ENCODE peak calls at places on chromosomes 13 and 19, in six cellular contexts. E is prostate gland, I is suprapubic skin, J is transverse colon, Q is right lobe of liver, B is HCT116. G is an unnamed sample.

GRCh38 chr13:57630661-57631606 is 610 bp upstream of the PCDH17 start:
- DNase-seq in E (no peak), I (no peak), J (no peak), Q (no peak), B (no peak), G (no peak)

GRCh38 chr13:112771877-112772538 is 82.2 kb downstream of the ATP11A start:
- DNase-seq in E (no peak), I (no peak), J (no peak), Q (no peak), B (no peak), G (no peak)

GRCh38 chr19:38093587-38093986 is 130.4 kb downstream of the DPF1 start:
- DNase-seq in E (no peak), I (no peak), J (no peak), Q (no peak), B (no peak), G (no peak)

GRCh38 chr13:49374585-49375290 is 69.1 kb downstream of the CAB39L start:
- DNase-seq in E (no peak), I (no peak), J (no peak), Q (no peak), B (no peak), G (peak)

GRCh38 chr13:72230131-72230530 is 363.1 kb upstream of the DACH1 start:
- DNase-seq in E (no peak), I (no peak), J (no peak), Q (no peak), B (no peak), G (no peak)

GRCh38 chr19:45645631-45646344 is 6.6 kb upstream of the EML2 start:
- DNase-seq in E (peak), I (peak), J (peak), Q (peak), B (peak), G (peak)

GRCh38 chr19:40611096-40611495 is 9.9 kb downstream of the LTBP4 start:
- DNase-seq in E (peak), I (no peak), J (peak), Q (no peak), B (no peak), G (no peak)

GRCh38 chr13:84430015-84430414 is 547.7 kb upstream of the SLITRK1 start:
- DNase-seq in E (no peak), I (no peak), J (no peak), Q (no peak), B (no peak), G (no peak)

GRCh38 chr13:20231839-20232555 is at the start of gene GJB6:
- DNase-seq in E (no peak), I (peak), J (peak), Q (no peak), B (no peak), G (no peak)

GRCh38 chr19:10692673-10693264 is 8.5 kb upstream of the QTRT1 start:
- DNase-seq in E (no peak), I (no peak), J (no peak), Q (no peak), B (no peak), G (no peak)

GRCh38 chr13:102968572-102969228 is 97.5 kb downstream of the SLC10A2 start:
- DNase-seq in E (no peak), I (no peak), J (peak), Q (no peak), B (no peak), G (no peak)

GRCh38 chr19:3565177-3565576 is 7.6 kb upstream of the HMG20B start:
- DNase-seq in E (no peak), I (no peak), J (no peak), Q (no peak), B (peak), G (peak)

GRCh38 chr19:45464861-45465427 is 2.9 kb upstream of the FOSB start:
- DNase-seq in E (no peak), I (no peak), J (no peak), Q (no peak), B (no peak), G (no peak)

GRCh38 chr19:47444388-47444821 is 25.1 kb upstream of the MEIS3 start:
- DNase-seq in E (no peak), I (no peak), J (no peak), Q (no peak), B (no peak), G (no peak)

GRCh38 chr13:102580552-102581169 is 16.1 kb upstream of the TPP2 start:
- DNase-seq in E (peak), I (no peak), J (no peak), Q (no peak), B (peak), G (no peak)

GRCh38 chr13:74647211-74647610 is 513.0 kb upstream of the KLF12 start:
- DNase-seq in E (no peak), I (no peak), J (no peak), Q (no peak), B (no peak), G (no peak)

GRCh38 chr13:49569993-49570689 is 15.2 kb downstream of the RCBTB1 start:
- DNase-seq in E (no peak), I (no peak), J (no peak), Q (no peak), B (no peak), G (no peak)

GRCh38 chr19:33580645-33581037 is 41.1 kb upstream of the CHST8 start:
- DNase-seq in E (peak), I (no peak), J (no peak), Q (no peak), B (no peak), G (no peak)

GRCh38 chr13:22252281-22252830 is 581.5 kb downstream of the FGF9 start:
- DNase-seq in E (no peak), I (no peak), J (no peak), Q (no peak), B (no peak), G (no peak)
- TF ChIP-seq POLR2A in E (no peak), I (no peak), J (no peak), Q (no peak), B (no peak), G (no peak)

DNA sequence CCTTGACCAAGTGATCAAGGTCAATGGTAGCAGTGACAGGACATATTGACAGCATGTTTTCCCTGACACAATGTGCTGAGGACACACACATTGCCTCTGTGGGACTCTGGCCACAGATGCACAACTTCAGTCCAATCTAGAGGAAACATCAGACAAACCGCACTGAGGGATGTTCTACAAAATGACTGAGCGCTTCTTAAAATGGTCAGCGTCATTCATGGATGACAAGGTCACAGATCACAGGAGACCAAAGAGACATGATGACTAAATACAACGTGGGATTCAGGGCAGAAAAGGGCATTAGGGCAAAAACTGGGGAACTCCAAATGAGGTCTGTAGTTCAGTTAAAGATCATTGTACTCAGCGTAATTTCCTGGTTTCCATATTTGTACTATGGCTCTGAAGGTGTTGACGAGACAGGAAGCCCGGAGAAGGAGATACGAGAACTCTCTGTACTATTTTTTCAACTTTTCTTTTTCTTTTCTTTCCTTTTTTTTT is 20.6 kb downstream of the PBX4 start:
- DNase-seq in E (no peak), I (no peak), J (no peak), Q (no peak), B (no peak), G (no peak)
- TF ChIP-seq POLR2A in E (no peak), I (no peak), J (no peak), Q (no peak), B (no peak), G (no peak)

GRCh38 chr19:49859838-49860715 is 7.3 kb downstream of the PNKP start:
- DNase-seq in E (no peak), I (no peak), J (no peak), Q (no peak), B (no peak), G (no peak)

GRCh38 chr19:49858591-49858985 is 7.6 kb downstream of the PTOV1 start:
- DNase-seq in E (no peak), I (no peak), J (no peak), Q (peak), B (no peak), G (no peak)

GRCh38 chr19:49857061-49857833 is 6.3 kb downstream of the PTOV1 start:
- DNase-seq in E (no peak), I (no peak), J (no peak), Q (no peak), B (no peak), G (no peak)

GRCh38 chr19:49856574-49857021 is 5.6 kb downstream of the PTOV1 start:
- DNase-seq in E (no peak), I (no peak), J (no peak), Q (no peak), B (no peak), G (no peak)

GRCh38 chr19:49857834-49858590 is 7.1 kb downstream of the PTOV1 start:
- DNase-seq in E (no peak), I (no peak), J (no peak), Q (peak), B (no peak), G (no peak)
- TF ChIP-seq POLR2A in E (no peak), I (no peak), J (no peak), Q (no peak), B (no peak), G (no peak)

DNA sequence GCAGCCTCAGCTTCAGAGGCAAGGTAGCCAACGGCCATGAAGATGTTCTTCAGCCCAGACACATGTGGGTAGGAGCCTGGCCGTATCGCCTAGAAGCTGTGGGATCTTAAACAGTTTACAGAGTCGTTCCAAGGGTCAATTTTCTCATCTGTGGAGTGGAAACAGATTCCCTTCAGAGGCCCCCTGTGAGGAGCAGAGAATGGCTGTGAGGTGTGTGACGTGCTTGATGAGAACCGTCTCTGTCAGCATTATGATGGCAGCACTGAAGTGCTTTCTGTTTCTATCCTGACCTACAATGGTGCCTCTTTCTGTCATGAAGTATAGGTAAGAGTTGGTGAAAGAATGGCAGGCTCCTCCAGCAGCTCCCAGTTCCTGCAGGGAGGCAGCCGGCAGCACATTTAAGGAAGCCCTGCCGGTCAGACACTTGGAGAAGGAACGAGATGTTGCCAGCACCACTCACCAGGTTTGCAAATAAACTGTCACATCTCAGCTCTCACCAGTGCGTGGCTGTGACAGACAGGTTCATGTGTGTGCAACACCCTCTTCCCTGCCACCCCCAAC is 277.3 kb downstream of the FOXO1 start:
- DNase-seq in E (no peak), I (no peak), J (no peak), Q (no peak), B (no peak), G (no peak)
- TF ChIP-seq POLR2A in E (no peak), I (no peak), J (no peak), Q (no peak), B (no peak), G (no peak)

DNA sequence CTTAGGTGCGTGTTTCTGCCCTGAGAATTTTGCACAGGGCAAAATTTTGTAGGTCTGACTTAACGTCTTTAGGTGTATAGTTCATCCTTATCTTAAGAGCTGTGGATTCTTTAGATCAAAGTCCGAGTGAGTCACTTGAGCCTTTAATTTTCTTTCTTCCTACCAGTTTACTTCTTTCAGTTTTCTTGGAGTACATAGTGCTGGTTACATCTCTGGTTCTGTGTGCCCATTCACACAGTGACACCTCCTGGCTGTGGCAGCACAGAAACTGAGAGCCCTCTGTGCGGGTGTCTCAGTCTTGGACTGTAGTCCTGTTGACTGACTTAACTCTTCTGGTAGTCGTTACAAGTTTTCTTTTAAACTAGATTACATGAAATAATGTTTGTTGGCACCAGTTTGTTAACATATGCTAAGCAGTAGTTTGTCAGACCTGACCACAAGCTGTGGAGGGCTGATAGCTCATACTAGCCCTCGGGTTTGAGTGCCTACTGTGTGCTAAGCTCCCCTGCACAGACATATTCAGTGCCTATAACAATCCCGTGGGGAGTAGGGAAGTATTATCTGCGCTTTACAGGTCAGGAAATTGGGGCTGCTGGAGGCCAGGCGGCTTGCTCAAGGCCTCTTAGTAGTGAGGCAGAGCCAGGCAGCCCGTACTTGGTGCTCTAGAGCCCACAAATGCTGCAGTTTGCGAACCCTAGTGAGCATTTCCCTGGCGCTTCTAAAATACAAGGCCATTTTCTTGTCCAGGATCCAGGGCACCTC is 1.6 kb downstream of the GATAD2A start:
- DNase-seq in E (peak), I (no peak), J (peak), Q (peak), B (no peak), G (no peak)
- TF ChIP-seq POLR2A in E (no peak), I (no peak), J (peak), Q (no peak), B (no peak), G (no peak)

GRCh38 chr13:35818577-35819165 is 312.5 kb downstream of the DCLK1 start:
- DNase-seq in E (no peak), I (no peak), J (no peak), Q (no peak), B (peak), G (peak)
- TF ChIP-seq POLR2A in E (no peak), I (no peak), J (no peak), Q (no peak), B (no peak), G (no peak)

DNA sequence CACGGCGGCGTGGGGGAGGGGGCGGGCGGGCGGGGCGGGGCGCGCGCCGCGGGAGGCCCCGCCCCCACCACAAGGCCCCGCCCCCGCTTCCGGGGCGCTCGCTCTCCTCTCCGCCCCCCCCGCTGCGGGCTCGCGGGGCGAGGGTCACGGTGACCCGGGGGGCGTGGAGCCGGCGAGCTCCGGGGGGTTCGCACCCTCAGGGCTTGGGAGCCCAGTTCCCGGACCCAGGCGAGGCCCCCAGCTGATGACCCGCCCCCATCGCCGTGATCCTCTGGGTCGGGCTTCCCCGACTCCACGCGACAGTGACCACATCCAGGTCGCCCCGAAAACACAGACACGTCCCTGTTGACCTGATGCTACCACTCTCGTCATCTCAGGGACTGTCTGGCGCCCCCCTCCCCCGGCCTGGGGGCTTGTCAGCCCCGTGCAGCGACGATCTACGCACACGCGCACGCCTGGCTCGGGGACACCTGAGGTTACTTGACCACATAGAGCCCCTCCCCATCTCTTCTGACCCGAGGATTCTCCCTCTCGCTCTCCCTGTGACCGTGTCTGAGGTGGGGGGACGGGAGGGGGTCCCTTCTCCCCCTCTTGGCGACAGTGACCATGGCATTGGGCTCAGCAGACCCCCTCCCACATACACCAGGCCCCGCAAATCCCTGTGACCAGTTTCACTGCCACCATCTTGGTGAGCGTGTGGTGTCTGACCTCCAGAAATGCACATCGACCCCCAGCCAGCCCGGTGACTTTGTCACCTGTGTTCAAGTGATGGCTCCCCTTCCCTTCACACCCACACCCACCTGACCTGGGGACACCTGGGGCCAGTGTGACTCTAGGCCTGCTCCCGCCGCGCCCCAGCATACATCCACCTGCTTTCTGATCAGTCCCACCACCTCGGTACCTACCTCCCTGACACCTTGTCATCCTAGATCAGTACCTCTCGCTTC is 670 bp downstream of the MAP2K7 start:
- DNase-seq in E (no peak), I (no peak), J (peak), Q (peak), B (no peak), G (no peak)
- TF ChIP-seq POLR2A in E (no peak), I (no peak), J (no peak), Q (no peak), B (no peak), G (no peak)

DNA sequence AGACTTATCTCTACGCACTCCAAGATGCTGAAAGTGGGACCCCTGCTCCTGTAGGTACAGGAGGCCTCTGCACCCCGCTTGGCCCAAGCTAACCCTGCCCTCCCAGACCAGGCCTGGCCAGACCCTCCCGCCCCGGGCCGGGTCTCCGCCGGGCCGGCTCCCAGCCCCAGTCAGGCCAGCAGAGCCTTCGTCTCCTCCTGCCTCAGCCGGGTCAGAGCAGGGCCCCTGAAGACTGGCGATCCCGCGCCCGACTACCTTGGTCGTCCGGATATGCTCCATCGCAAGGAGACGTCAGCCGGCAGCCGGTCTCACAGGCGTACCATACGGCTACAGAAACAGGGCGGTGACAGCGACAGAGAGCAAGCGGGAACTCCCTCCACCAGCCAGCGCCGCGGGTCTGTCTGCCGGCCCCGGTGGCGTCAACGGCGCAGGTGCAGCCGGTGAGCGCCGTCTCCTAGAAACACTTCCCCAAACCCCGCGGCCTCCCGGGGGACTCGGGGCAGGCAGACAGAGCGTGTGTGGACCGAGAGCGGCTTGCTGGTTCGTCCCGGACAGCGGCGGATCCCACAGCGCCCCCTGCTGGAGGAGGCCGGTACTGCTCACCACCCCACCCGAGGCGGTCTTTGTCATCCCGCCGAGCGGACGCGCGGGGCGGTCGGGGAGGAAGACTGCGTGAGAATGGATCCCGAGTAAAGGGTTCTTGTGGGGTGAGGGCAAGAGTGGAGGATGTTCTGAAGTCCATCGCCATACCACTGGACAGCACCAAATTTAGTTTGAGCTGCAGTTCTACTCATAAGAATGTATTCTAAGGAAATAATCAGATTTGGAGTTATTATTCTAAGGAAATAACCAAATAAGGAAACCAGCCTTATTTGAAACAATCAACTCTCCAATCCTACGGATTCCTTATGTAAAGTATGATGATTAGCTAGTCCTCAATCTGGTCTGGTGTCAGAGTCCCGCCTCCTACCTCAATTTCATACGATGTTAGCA is at the start of gene MTMR6:
- DNase-seq in E (peak), I (peak), J (peak), Q (peak), B (peak), G (peak)
- TF ChIP-seq POLR2A in E (peak), I (no peak), J (peak), Q (peak), B (no peak), G (peak)

GRCh38 chr19:8389891-8390616 is at the start of gene RAB11B:
- DNase-seq in E (peak), I (peak), J (peak), Q (peak), B (peak), G (peak)
- TF ChIP-seq POLR2A in E (peak), I (no peak), J (peak), Q (peak), B (no peak), G (peak)

DNA sequence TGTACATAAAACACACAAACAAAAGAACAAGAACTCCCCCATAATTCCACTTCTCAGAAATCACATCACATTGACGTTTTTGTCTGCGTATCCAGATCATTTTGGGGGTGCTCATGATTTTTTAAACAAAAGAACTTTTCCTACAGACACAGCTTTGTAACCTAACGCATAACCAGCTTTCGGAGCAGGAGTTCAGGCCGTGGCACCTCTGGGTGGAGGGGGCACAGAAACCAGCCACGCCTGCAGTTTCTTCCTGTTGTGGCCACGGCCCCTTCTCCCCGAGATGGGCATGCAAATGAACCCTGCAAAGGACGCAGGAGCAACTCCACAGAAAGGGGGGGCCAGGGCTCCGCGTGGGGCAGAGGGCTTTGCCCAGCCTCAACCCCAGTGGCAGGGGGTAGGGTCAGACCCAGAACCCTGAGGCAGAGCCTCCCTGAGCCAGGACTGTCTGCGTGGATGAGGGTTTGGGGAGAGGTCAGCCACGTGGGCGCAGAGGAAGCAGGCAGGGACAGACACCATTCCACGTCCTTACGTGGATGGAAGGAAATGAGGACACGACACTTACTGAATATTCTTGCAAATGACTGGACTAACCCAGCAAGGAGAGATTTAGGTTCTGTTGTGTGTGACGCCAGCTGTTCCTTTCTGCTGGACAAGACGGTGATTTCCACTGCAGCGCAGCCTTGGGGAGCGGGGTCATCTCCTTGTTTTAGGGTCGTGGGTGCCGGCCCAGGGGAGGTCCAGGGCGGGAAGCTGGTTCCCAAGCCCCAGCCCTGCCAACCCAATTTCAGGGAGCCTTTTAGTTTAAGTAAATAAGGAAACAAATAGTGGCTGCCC is 64.3 kb downstream of the RASA3 start:
- DNase-seq in E (no peak), I (no peak), J (peak), Q (no peak), B (no peak), G (no peak)
- TF ChIP-seq POLR2A in E (no peak), I (no peak), J (no peak), Q (no peak), B (no peak), G (no peak)

G was measured in H54.